ENCODE peak calls at places on chromosomes 4 and X, in four cellular contexts. One of them, this sample, is unnamed.

GRCh38 chr4:173746424-173746823 is 216.4 kb upstream of the HAND2 start:
- DNase-seq in AG08396: no peak
- DNase-seq in SK-MEL-5: no peak
- DNase-seq in NT2/D1: no peak
- DNase-seq in this sample: no peak

GRCh38 chrX:96182366-96182765 is 502.3 kb upstream of the DIAPH2 start:
- DNase-seq in AG08396: peak; percentile 5
- DNase-seq in SK-MEL-5: peak; percentile 71
- DNase-seq in NT2/D1: peak; percentile 13
- DNase-seq in this sample: no peak

GRCh38 chrX:81195712-81196111 is 6.0 kb downstream of the HMGN5 start:
- DNase-seq in AG08396: peak; percentile 18
- DNase-seq in SK-MEL-5: peak; percentile 64
- DNase-seq in NT2/D1: peak; percentile 54
- DNase-seq in this sample: peak; percentile 35

GRCh38 chrX:143121471-143121870 is 95.7 kb downstream of the SPANXN4 start:
- DNase-seq in AG08396: no peak
- DNase-seq in SK-MEL-5: no peak
- DNase-seq in NT2/D1: no peak
- DNase-seq in this sample: no peak

GRCh38 chrX:56788229-56788628 is 59.2 kb downstream of the NBDY start:
- DNase-seq in AG08396: no peak
- DNase-seq in SK-MEL-5: no peak
- DNase-seq in NT2/D1: no peak
- DNase-seq in this sample: no peak

GRCh38 chr4:860561-860960 is 34.6 kb upstream of the CPLX1 start:
- DNase-seq in AG08396: no peak
- DNase-seq in SK-MEL-5: no peak
- DNase-seq in NT2/D1: no peak
- DNase-seq in this sample: no peak

GRCh38 chrX:70434352-70434866 is 10.2 kb upstream of the DLG3 start:
- DNase-seq in AG08396: peak; percentile 91
- DNase-seq in SK-MEL-5: peak; percentile 83
- DNase-seq in NT2/D1: no peak
- DNase-seq in this sample: peak; percentile 55

GRCh38 chr4:5206391-5206790 is 155.1 kb downstream of the STK32B start:
- DNase-seq in AG08396: peak; percentile 42
- DNase-seq in SK-MEL-5: peak; percentile 91
- DNase-seq in NT2/D1: peak; percentile 39
- DNase-seq in this sample: peak; percentile 95

GRCh38 chrX:53684415-53685192 is 1.9 kb downstream of the HUWE1 start:
- DNase-seq in AG08396: no peak
- DNase-seq in SK-MEL-5: no peak
- DNase-seq in NT2/D1: no peak
- DNase-seq in this sample: no peak

GRCh38 chr4:186724048-186724860 is 598 bp upstream of the FAT1 start:
- DNase-seq in AG08396: peak; percentile 77
- DNase-seq in SK-MEL-5: peak; percentile 5
- DNase-seq in NT2/D1: peak; percentile 81
- DNase-seq in this sample: peak; percentile 29

GRCh38 chrX:129781134-129782014 is 1.6 kb downstream of the SASH3 start:
- DNase-seq in AG08396: no peak
- DNase-seq in SK-MEL-5: no peak
- DNase-seq in NT2/D1: no peak
- DNase-seq in this sample: no peak

GRCh38 chrX:107729558-107730297 is 45.9 kb downstream of the TSC22D3 start:
- DNase-seq in AG08396: no peak
- DNase-seq in SK-MEL-5: no peak
- DNase-seq in NT2/D1: no peak
- DNase-seq in this sample: no peak

GRCh38 chrX:132676561-132677186 is 187.8 kb upstream of the MBNL3 start:
- DNase-seq in AG08396: no peak
- DNase-seq in SK-MEL-5: peak; percentile 23
- DNase-seq in NT2/D1: no peak
- DNase-seq in this sample: no peak

GRCh38 chr4:2389691-2390090 is 28.8 kb downstream of the ZFYVE28 start:
- DNase-seq in AG08396: no peak
- DNase-seq in SK-MEL-5: no peak
- DNase-seq in NT2/D1: no peak
- DNase-seq in this sample: no peak

GRCh38 chrX:7330971-7331746 is 183.2 kb upstream of the PUDP start:
- DNase-seq in AG08396: peak; percentile 55
- DNase-seq in SK-MEL-5: no peak
- DNase-seq in NT2/D1: no peak
- DNase-seq in this sample: no peak

GRCh38 chr4:29717658-29718057 is 1002.5 kb upstream of the PCDH7 start:
- DNase-seq in AG08396: no peak
- DNase-seq in SK-MEL-5: no peak
- DNase-seq in NT2/D1: no peak
- DNase-seq in this sample: no peak

GRCh38 chr4:149645790-149646189 is 169.9 kb downstream of the IQCM start:
- DNase-seq in AG08396: no peak
- DNase-seq in SK-MEL-5: peak; percentile 26
- DNase-seq in NT2/D1: peak; percentile 3
- DNase-seq in this sample: no peak

GRCh38 chr4:46793036-46793435 is 116.0 kb downstream of the COX7B2 start:
- DNase-seq in AG08396: no peak
- DNase-seq in SK-MEL-5: no peak
- DNase-seq in NT2/D1: no peak
- DNase-seq in this sample: no peak

GRCh38 chr4:13547563-13548041 is 3.3 kb upstream of the NKX3-2 start:
- DNase-seq in AG08396: peak; percentile 18
- DNase-seq in SK-MEL-5: no peak
- DNase-seq in NT2/D1: no peak
- DNase-seq in this sample: no peak

GRCh38 chr4:164396439-164396838 is 357.5 kb upstream of the SMIM31 start:
- DNase-seq in AG08396: no peak
- DNase-seq in SK-MEL-5: no peak
- DNase-seq in NT2/D1: no peak
- DNase-seq in this sample: no peak

GRCh38 chr4:3417448-3417847 is 24.3 kb upstream of the HGFAC start:
- DNase-seq in AG08396: no peak
- DNase-seq in SK-MEL-5: no peak
- DNase-seq in NT2/D1: no peak
- DNase-seq in this sample: no peak

GRCh38 chrX:135000516-135000915 is 9.7 kb downstream of the SMIM10 start:
- DNase-seq in AG08396: no peak
- DNase-seq in SK-MEL-5: no peak
- DNase-seq in NT2/D1: no peak
- DNase-seq in this sample: no peak

GRCh38 chr4:129145222-129145730 is 49.3 kb downstream of the C4orf33 start:
- DNase-seq in AG08396: no peak
- DNase-seq in SK-MEL-5: no peak
- DNase-seq in NT2/D1: no peak
- DNase-seq in this sample: no peak

GRCh38 chr4:138308421-138308820 is 66.3 kb upstream of the SLC7A11 start:
- DNase-seq in AG08396: no peak
- DNase-seq in SK-MEL-5: peak; percentile 95
- DNase-seq in NT2/D1: no peak
- DNase-seq in this sample: peak; percentile 79

GRCh38 chr4:159021597-159022385 is 81.1 kb upstream of the RAPGEF2 start:
- DNase-seq in AG08396: no peak
- DNase-seq in SK-MEL-5: no peak
- DNase-seq in NT2/D1: peak; percentile 60
- DNase-seq in this sample: no peak

GRCh38 chr4:74287791-74288190 is 20.5 kb upstream of the EPGN start:
- DNase-seq in AG08396: no peak
- DNase-seq in SK-MEL-5: no peak
- DNase-seq in NT2/D1: no peak
- DNase-seq in this sample: no peak

GRCh38 chr4:82733636-82734035 is 65.0 kb downstream of the SCD5 start:
- DNase-seq in AG08396: no peak
- DNase-seq in SK-MEL-5: no peak
- DNase-seq in NT2/D1: no peak
- DNase-seq in this sample: no peak

This sample was measured in foreskin melanocyte.